ENCODE peak calls at places on chromosomes 12 and 14, in four cellular contexts. X is right cardiac atrium; H is CD8-positive, alpha-beta memory T cell; E is fibroblast of lung. O is an unnamed sample. For H3K9me3, the result is how much of the 10 kb centered on the place peaks cover.

GRCh38 chr12:74890237-74890599 is 319.4 kb downstream of the KCNC2 start:
- DNase-seq in X (no peak), H (no peak), E (peak), O (peak)

GRCh38 chr12:116516657-116517056 is 42.5 kb upstream of the MAP1LC3B2 start:
- DNase-seq in X (no peak), H (no peak), E (no peak), O (no peak)

GRCh38 chr12:67750528-67751183 is 102.1 kb downstream of the DYRK2 start:
- DNase-seq in X (no peak), H (no peak), E (no peak), O (no peak)

GRCh38 chr12:125185740-125186470 is 120.7 kb downstream of the AACS start:
- DNase-seq in X (peak), H (no peak), E (peak), O (peak)

GRCh38 chr14:55589171-55589570 is 9.2 kb downstream of the KTN1 start:
- DNase-seq in X (no peak), H (no peak), E (no peak), O (no peak)

GRCh38 chr14:104150201-104151027 is 12.0 kb downstream of the KIF26A start:
- DNase-seq in X (peak), H (no peak), E (peak), O (peak)

GRCh38 chr12:1398673-1399072 is 195.7 kb downstream of the FBXL14 start:
- DNase-seq in X (no peak), H (no peak), E (peak), O (no peak)

GRCh38 chr14:53437858-53438257 is 284.7 kb upstream of the DDHD1 start:
- DNase-seq in X (no peak), H (no peak), E (no peak), O (no peak)

GRCh38 chr14:81268016-81268416 is 47.3 kb upstream of the GTF2A1 start:
- DNase-seq in X (no peak), H (no peak), E (no peak), O (no peak)

GRCh38 chr12:130126023-130126432 is 36.2 kb upstream of the FZD10 start:
- DNase-seq in X (peak), H (no peak), E (no peak), O (no peak)

DNA sequence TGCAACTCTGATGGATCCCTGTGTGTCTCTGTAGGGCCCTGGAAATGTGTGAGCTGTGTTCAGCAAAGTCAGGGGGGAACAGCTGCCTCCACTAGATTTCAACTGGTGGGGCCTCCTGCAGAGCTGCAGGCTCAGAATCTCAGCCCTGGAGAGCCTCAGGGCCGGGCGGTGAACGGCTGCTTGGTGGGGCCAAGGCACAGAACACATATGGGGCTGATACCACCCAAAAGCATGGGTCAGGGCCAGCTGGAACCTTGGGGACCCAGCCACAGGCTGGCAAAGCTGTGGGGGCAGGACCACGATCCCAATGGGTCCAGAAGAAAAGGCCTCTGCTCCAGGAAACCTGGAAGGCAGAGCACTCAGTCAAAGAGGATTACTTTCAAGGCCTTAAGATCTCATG is 878.5 kb downstream of the BCL11B start:
- DNase-seq in X (no peak), H (no peak), E (no peak), O (no peak)
- H3K9me3 ChIP-seq in X (under half), H (under half), E (under half), O (under half)

GRCh38 chr14:49897414-49897813 is 4.5 kb downstream of the ARF6 start:
- DNase-seq in X (no peak), H (no peak), E (no peak), O (no peak)
- H3K9me3 ChIP-seq in X (under half), H (under half), E (under half), O (under half)

GRCh38 chr14:36555998-36556743 is 26.2 kb downstream of the NKX2-8 start:
- DNase-seq in X (no peak), H (no peak), E (no peak), O (no peak)
- H3K9me3 ChIP-seq in X (under half), H (under half), E (under half), O (under half)

GRCh38 chr12:102953221-102953620 is 4.3 kb upstream of the ASCL1 start:
- DNase-seq in X (no peak), H (no peak), E (no peak), O (no peak)
- H3K9me3 ChIP-seq in X (under half), H (under half), E (under half), O (under half)

GRCh38 chr14:106129274-106129673 is 602.9 kb downstream of the TMEM121 start:
- DNase-seq in X (no peak), H (no peak), E (no peak), O (no peak)
- H3K9me3 ChIP-seq in X (under half), H (under half), E (under half), O (under half)

GRCh38 chr14:71439247-71439646 is 493.0 kb upstream of the RGS6 start:
- DNase-seq in X (no peak), H (no peak), E (peak), O (no peak)

GRCh38 chr14:71438684-71439083 is 493.5 kb upstream of the RGS6 start:
- DNase-seq in X (no peak), H (no peak), E (peak), O (no peak)

GRCh38 chr14:71441142-71441541 is 491.1 kb upstream of the RGS6 start:
- DNase-seq in X (no peak), H (no peak), E (no peak), O (no peak)

GRCh38 chr14:71433303-71433702 is 498.9 kb upstream of the RGS6 start:
- DNase-seq in X (no peak), H (no peak), E (no peak), O (no peak)

DNA sequence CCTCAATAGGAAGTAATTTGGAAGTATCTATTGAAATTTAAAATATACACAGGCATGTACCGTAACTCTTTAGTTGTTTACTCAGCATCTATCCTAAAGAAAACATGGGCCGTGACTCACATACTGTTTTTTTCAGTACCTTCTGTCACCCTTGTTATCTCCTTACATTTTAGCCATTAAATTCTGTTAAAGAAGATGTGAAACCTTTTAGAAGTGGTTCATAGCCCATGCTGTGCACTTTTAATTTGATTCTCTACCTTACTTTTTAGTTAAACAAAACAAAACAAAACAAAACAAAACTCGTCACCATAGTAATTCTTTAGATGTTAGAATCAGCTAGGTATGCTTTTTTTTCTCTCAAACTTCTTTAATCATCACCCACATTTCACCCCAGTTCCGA is 494.4 kb upstream of the RGS6 start:
- DNase-seq in X (no peak), H (no peak), E (no peak), O (no peak)
- H3K9me3 ChIP-seq in X (under half), H (under half), E (under half), O (under half)

DNA sequence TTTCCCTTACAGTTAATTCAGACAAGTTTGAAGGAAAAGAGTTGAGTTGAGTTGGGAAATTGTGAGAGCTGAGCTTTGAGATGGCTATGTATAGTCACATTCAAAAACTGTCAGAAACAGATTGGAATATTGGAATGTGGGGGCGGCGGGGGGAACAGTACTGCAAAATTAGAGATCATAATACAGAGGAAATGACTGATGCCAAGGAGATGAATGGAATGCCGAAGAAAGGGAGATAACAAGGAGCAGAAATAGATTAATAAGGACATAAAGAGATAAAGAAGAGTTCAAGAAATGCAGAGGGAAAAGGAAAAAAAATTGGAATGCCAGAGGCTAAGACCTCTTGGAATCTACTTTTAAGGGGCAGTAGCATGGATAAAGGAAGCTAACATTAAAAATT is 3.2 kb upstream of the OR4K5 start:
- DNase-seq in X (no peak), H (no peak), E (no peak), O (no peak)
- H3K9me3 ChIP-seq in X (under half), H (under half), E (under half), O (under half)

DNA sequence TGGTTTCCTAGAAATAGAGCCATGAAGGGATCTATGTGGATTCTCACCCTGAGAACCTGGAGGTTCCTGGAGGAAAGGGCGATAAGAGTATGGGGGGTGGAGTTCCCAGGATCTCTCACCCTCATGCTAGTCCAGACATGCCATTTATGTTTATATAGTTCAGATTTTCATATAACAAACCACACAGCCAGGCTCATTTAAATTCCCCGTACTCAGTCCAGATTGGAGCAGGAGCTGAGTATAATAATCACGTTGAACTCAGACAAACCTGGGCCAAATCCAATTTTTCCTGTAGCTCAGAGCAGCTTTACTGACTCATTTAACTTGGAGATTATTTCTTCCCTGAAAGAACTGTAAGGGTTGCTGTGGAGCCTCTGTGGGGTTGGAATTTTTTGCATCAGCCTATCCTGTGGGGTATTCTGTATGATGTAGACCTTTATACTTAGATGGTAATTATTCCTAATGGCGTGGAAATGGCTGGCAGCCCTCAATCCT is 660.8 kb downstream of the TMEM121 start:
- DNase-seq in X (no peak), H (no peak), E (no peak), O (no peak)
- H3K9me3 ChIP-seq in X (under half), H (under half), E (under half), O (under half)

GRCh38 chr14:26191666-26192065 is 406.2 kb downstream of the NOVA1 start:
- DNase-seq in X (no peak), H (no peak), E (no peak), O (no peak)
- H3K9me3 ChIP-seq in X (under half), H (under half), E (under half), O (under half)